ENCODE peak calls at places on chromosome 16, in eight cellular contexts. R is NCI-H2081; X is NCI-H1417; T is CD4-positive, alpha-beta memory T cell; D is Daoy; K is NCI-H345; P is CD8-positive, alpha-beta memory T cell; G is prostate gland. H is an unnamed sample.

GRCh38 chr16:66093217-66093616 is 273.3 kb upstream of the CDH5 start:
- DNase-seq in R (no peak), G (no peak), D (peak; percentile 7), K (no peak), P (no peak), T (no peak), X (no peak), H (no peak)

GRCh38 chr16:3235856-3236669 is 1.1 kb upstream of the ZNF200 start:
- DNase-seq in G (peak; percentile 6), D (no peak), K (no peak), P (peak; percentile 62), R (no peak), X (no peak), T (peak; percentile 83), H (peak; percentile 66)

GRCh38 chr16:25176136-25176535 is 40.6 kb upstream of the AQP8 start:
- DNase-seq in P (no peak), X (no peak), D (no peak), T (no peak), G (no peak), K (no peak), R (no peak), H (no peak)

GRCh38 chr16:85649978-85650863 is 37.1 kb downstream of the GSE1 start:
- DNase-seq in G (no peak), K (peak; percentile 76), P (no peak), R (peak; percentile 77), T (peak; percentile 36), D (no peak), X (peak; percentile 56), H (no peak)

GRCh38 chr16:77276686-77277085 is 77.5 kb downstream of the SYCE1L start:
- DNase-seq in P (no peak), K (no peak), X (peak; percentile 41), R (no peak), D (no peak), G (no peak), T (no peak), H (no peak)

GRCh38 chr16:424033-424622 is 1.3 kb upstream of the RAB11FIP3 start:
- DNase-seq in D (peak; percentile 91), P (no peak), R (no peak), G (peak; percentile 91), X (peak; percentile 26), K (no peak), T (no peak), H (no peak)

GRCh38 chr16:2191446-2191706 is 5.0 kb downstream of the CASKIN1 start:
- DNase-seq in R (no peak), T (no peak), P (no peak), G (no peak), K (no peak), D (no peak), X (no peak), H (no peak)

GRCh38 chr16:65120811-65121721 is 797 bp downstream of the CDH11 start:
- DNase-seq in P (no peak), X (no peak), G (no peak), T (no peak), R (no peak), K (no peak), D (peak; percentile 39), H (no peak)

GRCh38 chr16:66984902-66985311 is 3.5 kb upstream of the CES4A start:
- DNase-seq in K (no peak), R (no peak), T (no peak), X (no peak), D (no peak), P (no peak), G (no peak), H (no peak)

GRCh38 chr16:17026600-17027242 is 444.0 kb downstream of the XYLT1 start:
- DNase-seq in K (no peak), D (no peak), P (peak; percentile 57), X (no peak), R (no peak), G (no peak), T (no peak), H (peak; percentile 28)

GRCh38 chr16:89150981-89151380 is 20.6 kb upstream of the CDH15 start:
- DNase-seq in R (no peak), T (no peak), G (no peak), X (no peak), D (no peak), P (peak; percentile 4), K (no peak), H (no peak)

GRCh38 chr16:2748757-2749455 is 3.5 kb upstream of the SRRM2 start:
- DNase-seq in X (no peak), G (no peak), R (peak; percentile 18), K (no peak), D (no peak), P (no peak), T (no peak), H (no peak)

H was measured in CD4-positive, CD25-positive, alpha-beta regulatory T cell.